ENCODE peak calls at places on chromosomes 6 and 20, in five cellular contexts. I, J, C, G and B are unnamed samples.

GRCh38 chr20:49583343-49583668 is 15.4 kb upstream of the PTGIS start:
- DNase-seq in I (no peak), J (no peak), C (no peak), G (no peak), B (no peak)

GRCh38 chr6:111804627-111805235 is 68.5 kb downstream of the FYN start:
- DNase-seq in I (no peak), C (no peak), G (no peak), J (no peak), B (peak)

GRCh38 chr6:170206317-170206621 is 84.6 kb downstream of the DLL1 start:
- DNase-seq in G (no peak), J (no peak), I (no peak), C (peak), B (no peak)

GRCh38 chr20:35108921-35109320 is 16.3 kb upstream of the TRPC4AP start:
- DNase-seq in C (peak), I (no peak), G (no peak), J (peak), B (no peak)

GRCh38 chr6:169702640-169703246 is 817 bp downstream of the C6orf120 start:
- DNase-seq in C (peak), G (peak), J (no peak), I (peak), B (no peak)

GRCh38 chr6:41682497-41682961 is 44.3 kb downstream of the MDFI start:
- DNase-seq in G (no peak), I (no peak), C (peak), J (no peak), B (no peak)

GRCh38 chr20:7742479-7742878 is 197.8 kb downstream of the HAO1 start:
- DNase-seq in C (no peak), G (no peak), I (no peak), J (peak), B (no peak)

GRCh38 chr6:42979523-42980177 is 669 bp upstream of the PEX6 start:
- DNase-seq in G (peak), I (no peak), C (no peak), J (peak), B (no peak)

GRCh38 chr6:127515234-127515793 is 3.8 kb downstream of the MTCL3 start:
- DNase-seq in J (no peak), I (peak), C (no peak), G (peak), B (no peak)

GRCh38 chr6:69756357-69756756 is 40.5 kb downstream of the LMBRD1 start:
- DNase-seq in J (no peak), C (no peak), G (no peak), I (no peak), B (no peak)

GRCh38 chr20:44066645-44067606 is 120.1 kb downstream of the JPH2 start:
- DNase-seq in G (no peak), J (no peak), C (no peak), I (no peak), B (no peak)

GRCh38 chr20:25258463-25258805 is 10.5 kb downstream of the PYGB start:
- DNase-seq in J (no peak), G (no peak), I (no peak), C (no peak), B (no peak)

GRCh38 chr20:53660947-53661381 is 67.3 kb upstream of the ZNF217 start:
- DNase-seq in C (no peak), I (no peak), G (no peak), J (no peak), B (no peak)

GRCh38 chr6:118725944-118726343 is 74.6 kb upstream of the CEP85L start:
- DNase-seq in I (no peak), J (no peak), G (no peak), C (no peak), B (no peak)

GRCh38 chr6:159899994-159900745 is 9.4 kb downstream of the MAS1 start:
- DNase-seq in I (no peak), C (no peak), G (no peak), J (peak), B (peak)

GRCh38 chr6:18551228-18551627 is 164.1 kb downstream of the RNF144B start:
- DNase-seq in I (no peak), G (no peak), J (peak), C (no peak), B (peak)

GRCh38 chr6:169328112-169328801 is 74.6 kb upstream of the THBS2 start:
- DNase-seq in I (no peak), C (peak), G (no peak), J (no peak), B (peak)

GRCh38 chr20:46708172-46708860 is 1.1 kb upstream of the SLC2A10 start:
- DNase-seq in J (no peak), G (no peak), C (no peak), I (no peak), B (no peak)

GRCh38 chr6:8780653-8781052 is 345.3 kb upstream of the SLC35B3 start:
- DNase-seq in I (no peak), C (no peak), G (no peak), J (no peak), B (no peak)

DNA sequence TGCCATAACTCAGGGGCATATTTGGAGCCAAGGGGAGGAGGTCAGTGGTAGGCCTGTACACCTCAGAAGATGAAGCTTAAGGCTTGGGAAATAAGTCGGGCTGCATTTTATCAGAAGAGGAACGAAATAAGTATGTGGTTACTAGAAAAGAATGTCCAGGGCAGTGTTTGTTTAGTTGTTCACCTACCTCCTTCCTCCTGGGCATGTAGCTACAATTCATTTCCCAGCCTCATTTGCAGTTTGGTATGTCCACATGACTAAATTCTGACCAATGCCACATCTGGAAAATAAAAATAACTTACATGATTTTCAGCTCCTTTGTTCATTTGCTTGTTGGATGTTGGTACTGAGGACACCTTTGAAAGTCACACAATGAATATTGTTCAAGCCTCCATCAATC is 294.5 kb upstream of the RGS17 start:
- DNase-seq in C (no peak), J (no peak), G (no peak), I (no peak), B (no peak)
- TF ChIP-seq CTCF in C (no peak), J (no peak), G (no peak), I (no peak), B (no peak)

GRCh38 chr6:56542367-56543331 is 100.0 kb downstream of the DST start:
- DNase-seq in J (peak), I (peak), C (peak), G (peak), B (peak)
- TF ChIP-seq CTCF in J (peak), I (peak), C (no peak), G (no peak), B (peak)

DNA sequence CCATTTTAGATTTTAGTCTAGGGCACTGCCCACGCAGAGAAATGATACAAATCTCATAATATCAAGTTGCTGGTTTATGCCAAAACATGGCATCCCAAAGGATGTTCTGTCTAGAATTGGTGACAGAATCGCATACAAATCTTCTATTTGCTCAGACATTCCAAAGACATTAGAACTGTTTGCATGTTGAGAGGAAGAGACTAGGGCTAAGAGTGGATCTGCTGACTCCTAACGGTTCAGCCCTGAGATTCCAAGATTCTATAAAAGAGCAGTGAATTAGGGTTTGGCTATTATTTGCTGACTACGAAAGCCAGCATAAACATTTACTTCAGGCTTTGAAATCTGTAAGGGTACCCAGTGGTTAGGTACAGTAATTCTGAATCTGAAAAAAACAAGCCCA is 3.6 kb downstream of the EPB41L2 start:
- DNase-seq in C (no peak), J (no peak), I (no peak), G (no peak), B (no peak)
- TF ChIP-seq CTCF in C (no peak), J (no peak), I (peak), G (no peak), B (no peak)

GRCh38 chr6:4521070-4521469 is 255.1 kb upstream of the CDYL start:
- DNase-seq in J (no peak), G (no peak), I (no peak), C (no peak), B (no peak)

GRCh38 chr6:4518506-4518905 is 257.7 kb upstream of the CDYL start:
- DNase-seq in I (no peak), J (no peak), C (no peak), G (no peak), B (no peak)

DNA sequence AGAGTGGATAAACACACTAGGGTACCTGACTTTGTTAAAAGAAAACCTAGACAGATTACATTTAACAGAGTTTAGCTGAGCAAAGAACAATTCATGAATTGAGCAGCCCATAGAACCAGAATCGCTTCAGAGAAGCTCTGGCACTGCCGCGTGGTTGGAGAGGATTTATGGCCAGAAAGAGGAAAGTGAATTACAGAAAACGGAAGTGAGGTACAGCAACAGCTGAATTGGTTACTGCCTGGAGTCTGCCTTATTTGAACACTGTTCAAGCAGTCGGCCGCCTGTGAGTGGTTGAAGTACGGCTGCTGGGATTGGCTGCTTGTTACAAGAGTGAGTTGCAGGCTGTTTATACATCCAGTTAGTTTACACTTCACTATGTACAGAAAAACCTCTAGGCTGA is 253.8 kb upstream of the CDYL start:
- DNase-seq in I (no peak), C (no peak), J (no peak), G (no peak), B (no peak)
- TF ChIP-seq CTCF in I (no peak), C (no peak), J (no peak), G (no peak), B (no peak)

GRCh38 chr6:79212859-79213258 is 21.6 kb downstream of the HMGN3 start:
- DNase-seq in G (no peak), C (no peak), I (no peak), J (no peak), B (no peak)
- TF ChIP-seq CTCF in G (peak), C (no peak), I (no peak), J (no peak), B (no peak)

GRCh38 chr6:152356659-152357058 is 280.5 kb downstream of the SYNE1 start:
- DNase-seq in C (no peak), J (peak), I (no peak), G (no peak), B (peak)
- TF ChIP-seq CTCF in C (no peak), J (no peak), I (peak), G (peak), B (peak)

DNA sequence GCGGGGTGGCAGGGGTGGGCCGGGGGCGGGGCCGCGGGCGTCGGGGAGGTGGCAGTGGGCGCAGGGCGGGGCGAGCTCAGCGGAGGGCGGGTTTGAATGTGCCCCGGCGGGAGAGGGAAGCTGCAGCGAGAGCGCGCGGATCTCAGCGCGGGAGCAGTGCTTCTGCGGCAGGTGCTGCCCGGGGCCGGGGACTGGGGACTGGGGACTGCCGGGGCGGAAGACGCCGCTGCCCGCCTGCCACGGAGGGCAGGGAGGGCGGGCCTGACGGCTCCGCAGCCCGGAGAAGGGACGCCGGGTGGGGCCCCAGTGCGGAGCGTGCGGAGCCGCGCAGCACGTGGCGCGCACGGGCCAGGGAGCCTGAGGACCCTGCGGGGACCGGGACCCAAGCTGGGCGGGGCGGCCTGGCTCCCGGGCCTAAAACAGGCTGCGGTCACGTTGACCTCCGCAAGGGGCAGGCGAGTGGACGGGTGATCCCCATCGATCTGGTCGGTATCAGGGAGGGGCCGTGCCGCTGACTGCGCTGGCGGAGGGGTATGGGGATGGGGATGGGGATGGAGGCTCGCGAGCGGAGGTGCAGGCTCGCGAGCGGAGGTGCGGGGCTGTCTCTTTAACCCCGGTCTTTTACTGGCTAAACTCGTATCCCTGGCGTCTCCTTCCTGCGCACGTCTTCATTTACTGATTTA is at the start of gene SLC29A1:
- DNase-seq in G (peak), C (peak), I (peak), J (peak), B (no peak)
- TF ChIP-seq CTCF in G (peak), C (no peak), I (no peak), J (peak), B (no peak)

GRCh38 chr6:92159046-92159445 is 1260.3 kb downstream of the EPHA7 start:
- DNase-seq in C (no peak), I (no peak), G (no peak), J (no peak), B (no peak)
- TF ChIP-seq CTCF in C (no peak), I (no peak), G (peak), J (no peak), B (no peak)